ENCODE peak calls at places on chromosomes 16 and 17, in six cellular contexts. B, U, X, G, W and J are unnamed samples.

GRCh38 chr16:2188395-2188794 is 8.0 kb downstream of the CASKIN1 start:
- DNase-seq in B (no peak), U (no peak), X (no peak), G (no peak), W (no peak), J (no peak)

GRCh38 chr16:31301708-31302400 is 42.1 kb downstream of the ITGAM start:
- DNase-seq in B (no peak), U (no peak), X (no peak), G (peak; percentile 4), W (no peak), J (no peak)

GRCh38 chr17:80005360-80006338 is 30.0 kb downstream of the TBC1D16 start:
- DNase-seq in B (no peak), U (no peak), X (peak; percentile 31), G (peak; percentile 66), W (peak; percentile 60), J (no peak)

GRCh38 chr16:85428168-85428898 is 184.8 kb upstream of the GSE1 start:
- DNase-seq in B (no peak), U (peak; percentile 33), X (no peak), G (peak; percentile 60), W (no peak), J (no peak)

GRCh38 chr17:15348030-15348429 is 6.6 kb upstream of the TEKT3 start:
- DNase-seq in B (no peak), U (peak; percentile 28), X (peak; percentile 34), G (no peak), W (no peak), J (no peak)

GRCh38 chr17:8345052-8345690 is 5.5 kb downstream of the ODF4 start:
- DNase-seq in B (no peak), U (no peak), X (no peak), G (no peak), W (no peak), J (no peak)

GRCh38 chr17:56319531-56319930 is 166.3 kb downstream of the ANKFN1 start:
- DNase-seq in B (peak; percentile 2), U (no peak), X (peak; percentile 70), G (peak; percentile 67), W (no peak), J (no peak)

GRCh38 chr17:58112970-58113631 is 29.9 kb downstream of the DYNLL2 start:
- DNase-seq in B (peak; percentile 37), U (peak; percentile 76), X (peak; percentile 60), G (peak; percentile 83), W (peak; percentile 80), J (no peak)

GRCh38 chr16:53629607-53630312 is 73.9 kb downstream of the RPGRIP1L start:
- DNase-seq in B (no peak), U (no peak), X (no peak), G (no peak), W (no peak), J (no peak)

GRCh38 chr16:69942627-69943170 is 8.4 kb upstream of the CLEC18A start:
- DNase-seq in B (no peak), U (no peak), X (no peak), G (no peak), W (no peak), J (no peak)

GRCh38 chr16:67542464-67542863 is 13.8 kb downstream of the RIPOR1 start:
- DNase-seq in B (no peak), U (peak; percentile 57), X (peak; percentile 66), G (no peak), W (peak; percentile 62), J (no peak)

GRCh38 chr17:40538019-40538935 is 27.0 kb downstream of the CCR7 start:
- DNase-seq in B (no peak), U (no peak), X (peak; percentile 43), G (no peak), W (peak; percentile 78), J (no peak)

GRCh38 chr17:38915639-38915995 is 9.8 kb upstream of the LASP1NB start:
- DNase-seq in B (no peak), U (no peak), X (no peak), G (no peak), W (no peak), J (no peak)

GRCh38 chr16:5735444-5735843 is 637.8 kb upstream of the EEF2KMT start:
- DNase-seq in B (no peak), U (no peak), X (no peak), G (no peak), W (no peak), J (no peak)

GRCh38 chr16:86925067-86925791 is 346.9 kb downstream of the FOXL1 start:
- DNase-seq in B (no peak), U (no peak), X (peak; percentile 91), G (no peak), W (no peak), J (no peak)

GRCh38 chr17:2468270-2468669 is 43.4 kb downstream of the METTL16 start:
- DNase-seq in B (no peak), U (no peak), X (peak; percentile 99), G (no peak), W (no peak), J (no peak)

GRCh38 chr17:49076575-49077384 is 55.8 kb upstream of the B4GALNT2 start:
- DNase-seq in B (no peak), U (no peak), X (peak; percentile 90), G (no peak), W (no peak), J (no peak)

GRCh38 chr17:34758316-34758715 is 178.9 kb downstream of the TMEM132E start:
- DNase-seq in B (no peak), U (no peak), X (no peak), G (no peak), W (no peak), J (no peak)

GRCh38 chr17:7704601-7705268 is at the start of gene EFNB3:
- DNase-seq in B (no peak), U (peak; percentile 44), X (no peak), G (peak; percentile 92), W (no peak), J (no peak)

GRCh38 chr17:77817953-77818352 is 140.6 kb upstream of the TNRC6C start:
- DNase-seq in B (no peak), U (no peak), X (no peak), G (peak; percentile 59), W (no peak), J (no peak)

GRCh38 chr17:77814091-77814772 is 144.3 kb upstream of the TNRC6C start:
- DNase-seq in B (no peak), U (no peak), X (no peak), G (no peak), W (no peak), J (no peak)

GRCh38 chr17:77811521-77811920 is 147.0 kb upstream of the TNRC6C start:
- DNase-seq in B (no peak), U (no peak), X (no peak), G (no peak), W (peak; percentile 56), J (no peak)

GRCh38 chr17:77819497-77819896 is 139.0 kb upstream of the TNRC6C start:
- DNase-seq in B (no peak), U (no peak), X (no peak), G (no peak), W (no peak), J (no peak)

DNA sequence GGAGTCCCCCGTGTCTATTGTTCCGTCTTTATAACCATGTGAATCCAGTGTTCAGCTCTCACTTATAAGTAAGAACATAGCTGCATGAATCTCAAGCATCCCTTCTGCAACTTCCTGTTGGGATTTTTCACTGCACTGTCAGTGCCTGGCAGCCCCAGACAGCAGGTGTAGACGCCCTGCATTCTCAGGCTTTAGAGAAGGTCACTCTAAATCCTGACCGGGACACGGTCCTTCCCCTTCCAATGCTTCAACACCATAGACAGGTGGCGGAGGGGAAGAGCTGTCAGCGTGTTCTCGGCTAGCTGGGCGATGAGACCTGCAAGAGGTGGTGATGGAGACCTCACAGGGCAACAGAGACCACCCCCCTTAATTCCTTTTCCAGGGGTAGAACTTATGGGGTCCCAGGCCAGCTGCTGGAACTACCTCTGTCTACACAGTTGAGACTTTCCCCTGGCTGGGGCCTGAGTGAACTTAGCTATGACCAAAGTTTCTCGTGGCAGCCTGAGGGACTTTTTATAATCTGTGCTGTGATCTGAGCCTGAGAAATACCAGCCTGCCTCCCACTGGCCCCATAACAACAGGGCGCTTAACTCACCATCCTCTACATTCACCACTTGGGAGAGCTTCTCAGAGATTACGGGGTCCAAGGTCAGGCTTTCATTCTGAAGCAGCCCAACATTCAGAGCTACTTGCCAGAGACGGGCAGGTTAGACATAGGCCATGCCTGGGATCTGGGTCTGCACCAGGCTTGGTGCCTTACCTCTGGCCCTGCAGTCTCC is 143.2 kb upstream of the TNRC6C start:
- DNase-seq in B (no peak), U (no peak), X (no peak), G (no peak), W (no peak), J (no peak)
- TF ChIP-seq CTCF in B (no peak), U (no peak), X (no peak), G (peak; percentile 25), W (no peak), J (no peak)

GRCh38 chr16:49854227-49855203 is 1.4 kb downstream of the ZNF423 start:
- DNase-seq in B (no peak), U (no peak), X (no peak), G (peak; percentile 81), W (no peak), J (no peak)
- H3K4me3 ChIP-seq in B (peak overlapping the region; percentile 41), U (peak overlapping the region; percentile 50), X (peak overlapping the region; percentile 71), G (peak overlapping the region; percentile 96), W (peak overlapping the region; percentile 67), J (peak overlapping the region; percentile 78)

GRCh38 chr16:14104066-14104465 is 32.9 kb downstream of the MRTFB start:
- DNase-seq in B (no peak), U (no peak), X (no peak), G (no peak), W (no peak), J (no peak)
- H3K4me1 ChIP-seq in B (peaks cover 23% of the 10 kb centered on the region), U (no peaks in the 10 kb centered on the region), X (peaks cover 8% of the 10 kb centered on the region), G (peaks cover 9% of the 10 kb centered on the region), W (peaks cover 23% of the 10 kb centered on the region), J (peaks cover 49% of the 10 kb centered on the region)

GRCh38 chr17:43453331-43453812 is 30.4 kb upstream of the DHX8 start:
- DNase-seq in B (no peak), U (no peak), X (no peak), G (peak; percentile 16), W (no peak), J (no peak)

GRCh38 chr17:43454888-43455287 is 28.9 kb upstream of the DHX8 start:
- DNase-seq in B (no peak), U (no peak), X (no peak), G (no peak), W (no peak), J (no peak)

GRCh38 chr17:43457362-43457692 is 26.4 kb upstream of the DHX8 start:
- DNase-seq in B (no peak), U (no peak), X (peak; percentile 22), G (no peak), W (no peak), J (no peak)

GRCh38 chr17:43456029-43456428 is 27.7 kb upstream of the DHX8 start:
- DNase-seq in B (no peak), U (no peak), X (no peak), G (no peak), W (no peak), J (no peak)

DNA sequence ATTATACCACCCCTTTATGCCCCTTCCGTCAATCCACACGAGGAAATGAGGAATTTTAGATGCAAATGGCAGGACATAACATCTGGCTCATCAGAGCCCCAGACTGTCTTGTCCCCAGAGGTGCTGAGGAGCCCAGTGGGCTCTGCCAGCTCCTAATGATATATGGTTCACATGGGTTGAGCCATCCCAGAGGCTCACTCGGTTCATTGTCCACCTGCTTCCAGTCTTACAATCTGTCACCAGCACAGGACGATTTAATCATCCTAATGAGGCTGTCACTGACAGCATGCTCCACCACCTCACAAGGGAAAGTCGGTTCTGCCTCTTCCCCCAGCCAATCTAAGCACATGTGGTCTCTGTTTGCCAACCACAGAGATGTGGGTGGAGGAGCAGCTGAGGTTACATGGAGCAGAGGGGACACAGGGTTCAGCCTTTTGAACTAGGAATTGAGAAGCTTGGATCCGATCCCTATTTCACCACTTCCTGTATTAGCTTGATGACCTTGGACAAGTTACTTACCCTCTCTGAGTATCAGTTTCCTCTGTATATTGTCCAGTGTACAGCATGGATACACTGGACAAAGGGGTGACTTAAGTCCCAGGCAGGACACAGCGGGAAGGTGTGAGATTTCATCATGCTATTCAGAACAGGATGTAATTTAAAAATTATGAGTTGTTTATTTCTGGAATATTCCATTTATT is 27.0 kb upstream of the DHX8 start:
- DNase-seq in B (no peak), U (peak; percentile 45), X (peak; percentile 44), G (no peak), W (peak; percentile 51), J (no peak)
- TF ChIP-seq CTCF in B (no peak), U (no peak), X (no peak), G (no peak), W (no peak), J (no peak)